ENCODE peak calls at places on chromosomes 4 and X, in nine cellular contexts. X is Panc1, A is transverse colon, W is upper lobe of left lung, I is spleen, E is stomach, O is SK-N-SH, P is sigmoid colon, T is breast epithelium. V is an unnamed sample.

GRCh38 chr4:88742561-88742960 is 44.9 kb upstream of the NAP1L5 start:
- DNase-seq in O (no peak), P (no peak), A (no peak), I (no peak), T (no peak), E (no peak), X (no peak), W (no peak), V (no peak)

GRCh38 chr4:175253184-175253902 is 335.2 kb downstream of the ADAM29 start:
- DNase-seq in A (no peak), X (no peak), W (no peak), T (no peak), P (no peak), O (no peak), I (no peak), E (no peak), V (no peak)

GRCh38 chr4:67680568-67681222 is 20.3 kb downstream of the UBA6 start:
- DNase-seq in P (no peak), E (no peak), O (no peak), W (no peak), T (no peak), A (no peak), X (no peak), I (no peak), V (no peak)

GRCh38 chrX:18994713-18995112 is 10.8 kb upstream of the PHKA2 start:
- DNase-seq in T (no peak), P (no peak), A (no peak), O (no peak), I (no peak), X (no peak), E (no peak), W (no peak), V (no peak)

GRCh38 chr4:54213812-54214211 is 15.3 kb upstream of the PDGFRA start:
- DNase-seq in T (no peak), P (no peak), A (no peak), O (no peak), I (no peak), X (no peak), W (no peak), E (peak; percentile 53), V (no peak)

GRCh38 chr4:123624959-123625358 is 228.4 kb downstream of the SPRY1 start:
- DNase-seq in T (no peak), X (no peak), W (no peak), A (no peak), I (no peak), O (no peak), E (no peak), P (no peak), V (no peak)

GRCh38 chrX:21963736-21964135 is 23.2 kb downstream of the SMS start:
- DNase-seq in E (no peak), I (no peak), A (no peak), X (no peak), O (no peak), T (no peak), P (no peak), W (peak; percentile 42), V (no peak)

GRCh38 chrX:63657821-63658220 is 127.2 kb downstream of the ARHGEF9 start:
- DNase-seq in T (peak; percentile 55), X (no peak), P (no peak), W (peak; percentile 72), E (no peak), O (no peak), I (no peak), A (no peak), V (peak; percentile 83)

GRCh38 chrX:136397001-136397400 is 90.7 kb upstream of the BRS3 start:
- DNase-seq in P (no peak), T (no peak), X (no peak), I (no peak), E (no peak), A (no peak), W (no peak), O (no peak), V (no peak)

GRCh38 chr4:119823891-119824290 is 195.3 kb upstream of the PDE5A start:
- DNase-seq in A (no peak), I (no peak), P (no peak), O (no peak), X (no peak), W (no peak), T (no peak), E (no peak), V (no peak)

GRCh38 chr4:56999751-57000150 is 21.1 kb downstream of the POLR2B start:
- DNase-seq in I (no peak), O (no peak), T (no peak), A (no peak), E (no peak), P (no peak), W (no peak), X (no peak), V (no peak)

GRCh38 chrX:68982476-68982875 is 153.7 kb downstream of the EFNB1 start:
- DNase-seq in T (no peak), I (no peak), E (no peak), O (no peak), W (no peak), A (no peak), P (no peak), X (no peak), V (no peak)

GRCh38 chr4:169013396-169013795 is 3.3 kb upstream of the CBR4 start:
- DNase-seq in O (no peak), T (no peak), A (no peak), W (no peak), X (no peak), I (no peak), E (no peak), P (no peak), V (no peak)

GRCh38 chr4:169012049-169012448 is 2.0 kb upstream of the CBR4 start:
- DNase-seq in X (no peak), I (no peak), A (no peak), W (no peak), P (no peak), E (no peak), O (no peak), T (no peak), V (no peak)

GRCh38 chr4:169009281-169010124 is 552 bp downstream of the CBR4 start:
- DNase-seq in A (peak; percentile 70), X (no peak), P (peak; percentile 87), T (peak; percentile 60), E (peak; percentile 63), I (peak; percentile 94), O (no peak), W (peak; percentile 65), V (peak; percentile 67)

GRCh38 chr4:169008478-169008877 is 1.6 kb downstream of the CBR4 start:
- DNase-seq in P (no peak), W (no peak), O (no peak), I (no peak), T (no peak), A (no peak), X (no peak), E (no peak), V (no peak)

GRCh38 chr4:169010125-169011023 is at the start of gene CBR4:
- DNase-seq in E (peak; percentile 98), W (peak; percentile 99), I (peak; percentile 100), P (peak; percentile 99), T (peak; percentile 98), A (peak; percentile 97), X (peak; percentile 86), O (peak; percentile 86), V (peak; percentile 98)
- TF ChIP-seq CTCF in E (no peak), W (peak; percentile 39), I (peak; percentile 58), P (peak; percentile 21), T (peak; percentile 23), A (peak; percentile 84), X (peak; percentile 32), O (peak; percentile 20), V (no peak)

DNA sequence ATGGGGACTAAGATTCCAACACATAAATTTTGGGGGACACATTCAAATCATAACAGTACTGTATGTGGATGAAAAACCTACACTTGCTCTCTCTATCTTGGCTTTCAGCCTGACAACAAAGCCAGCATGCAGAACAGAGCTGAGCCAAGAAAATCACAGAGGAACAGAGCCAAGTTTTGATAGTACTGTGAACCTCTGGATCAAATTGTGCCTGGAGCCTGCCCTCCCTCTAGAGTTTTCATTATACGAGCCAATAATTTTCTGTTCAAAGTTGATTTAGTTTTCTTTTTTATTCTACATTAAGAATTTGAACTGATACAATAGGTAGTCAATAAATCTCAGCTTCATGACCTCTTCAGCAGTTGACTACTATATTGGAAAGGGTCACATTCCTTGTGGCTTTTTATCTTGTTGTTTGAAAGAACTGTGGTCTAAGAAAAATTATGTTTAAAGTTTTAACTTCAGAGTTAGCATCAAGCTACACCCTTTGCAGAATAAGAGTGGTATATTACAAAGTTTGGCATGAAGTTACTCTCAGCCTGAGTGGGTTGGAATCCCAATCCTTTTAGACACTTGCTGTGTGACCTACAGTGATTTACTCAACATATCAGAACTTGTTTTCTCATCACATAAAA is 31.1 kb downstream of the GRID2 start:
- DNase-seq in X (no peak), E (no peak), W (no peak), T (no peak), I (no peak), P (no peak), A (no peak), O (no peak), V (no peak)
- TF ChIP-seq POLR2AphosphoS5 in X (no peak), E (no peak), W (no peak), T (no peak), I (no peak), P (no peak), A (no peak), O (no peak), V (no peak)

DNA sequence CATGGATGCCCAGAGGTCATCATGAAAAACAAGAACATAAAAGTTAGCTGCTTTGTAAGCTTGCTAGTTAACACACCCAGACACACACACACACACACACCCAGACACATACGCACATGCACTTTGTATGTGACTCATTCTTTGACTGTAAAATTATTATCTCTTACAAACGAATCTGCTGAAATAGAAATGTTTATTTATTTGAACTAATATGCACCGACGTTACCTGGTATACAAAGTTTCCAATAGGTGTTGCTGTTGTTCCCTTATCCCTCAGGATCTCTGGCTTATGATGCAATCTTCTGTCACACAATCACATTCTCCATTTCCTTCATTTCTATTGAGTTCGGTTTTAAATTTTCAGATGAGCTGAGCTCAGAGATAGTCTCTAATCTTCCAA is 209.3 kb downstream of the PTTG2 start:
- DNase-seq in I (no peak), T (no peak), X (no peak), A (no peak), E (no peak), W (no peak), P (no peak), O (no peak), V (no peak)
- TF ChIP-seq CTCF in I (no peak), T (no peak), X (no peak), A (peak; percentile 15), E (no peak), W (no peak), P (no peak), O (no peak), V (no peak)

DNA sequence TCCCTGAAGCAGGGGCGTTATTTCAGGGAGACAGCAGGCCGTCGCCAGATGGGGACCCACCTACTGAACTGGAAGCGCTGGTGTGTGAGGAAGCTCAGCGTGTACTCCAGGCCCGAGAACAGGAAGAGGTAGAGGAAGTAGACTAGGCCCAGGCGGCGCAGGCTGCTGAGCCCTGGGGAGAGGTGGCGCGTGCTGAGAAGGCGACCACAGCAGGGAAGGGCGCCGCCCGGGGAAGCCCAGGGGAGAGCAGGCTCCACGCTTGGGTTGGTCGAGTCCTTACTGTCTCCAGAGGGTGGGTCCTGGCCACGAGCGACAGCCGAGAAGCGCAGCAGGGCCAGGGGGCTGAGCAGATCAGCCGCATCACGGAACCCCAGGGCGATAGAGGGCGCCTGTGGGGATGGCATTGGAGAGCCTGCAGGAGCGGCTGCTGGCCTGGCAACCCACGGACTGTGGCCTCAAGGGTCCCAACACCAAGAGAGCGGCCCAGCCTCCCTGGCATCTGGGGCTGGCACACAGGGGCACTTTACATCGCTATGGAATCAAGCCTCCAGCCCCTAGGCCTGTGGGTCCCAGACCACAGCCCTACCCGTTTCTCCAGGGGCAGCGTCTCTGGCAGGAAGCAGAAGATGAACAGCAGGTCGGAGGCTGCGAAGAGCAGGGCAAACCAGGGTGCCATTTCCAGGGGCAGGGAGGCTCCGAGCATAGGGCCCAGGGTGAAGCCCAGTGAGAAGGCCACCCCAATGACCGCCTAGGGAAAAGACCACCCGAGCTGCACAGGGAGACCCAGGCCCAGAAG is 31.2 kb downstream of the NOP14 start:
- DNase-seq in E (peak; percentile 60), P (peak; percentile 80), W (peak; percentile 86), T (no peak), I (peak; percentile 96), X (no peak), A (peak; percentile 61), O (no peak), V (peak; percentile 96)
- TF ChIP-seq POLR2AphosphoS5 in E (peak; percentile 23), P (peak; percentile 15), W (peak; percentile 62), T (peak; percentile 35), I (peak; percentile 90), X (no peak), A (no peak), O (no peak), V (peak; percentile 64)

V was measured in HL-60.